ENCODE peak calls at places on chromosomes 4 and X, in eight cellular contexts. O is thyroid gland, S is PC-3, X is ascending aorta, Q is Peyer's patch, J is fibroblast of lung, E is IMR-90, A is psoas muscle. T is an unnamed sample.

GRCh38 chr4:169314906-169315305 is 44.1 kb upstream of the SH3RF1 start:
- DNase-seq in Q (peak; percentile 92), J (peak; percentile 68), O (peak; percentile 93), X (no peak), S (peak; percentile 77), E (peak; percentile 70), A (peak; percentile 51), T (peak; percentile 21)

GRCh38 chr4:113444386-113444785 is 317.2 kb downstream of the CAMK2D start:
- DNase-seq in O (no peak), A (no peak), X (no peak), Q (no peak), S (peak; percentile 55), J (peak; percentile 85), E (peak; percentile 73), T (no peak)

GRCh38 chr4:187558391-187558790 is 437.2 kb upstream of the ZFP42 start:
- DNase-seq in J (no peak), A (no peak), X (no peak), O (no peak), E (peak; percentile 48), S (peak; percentile 51), Q (no peak), T (no peak)

GRCh38 chr4:84681488-84682274 is 98.8 kb downstream of the CDS1 start:
- DNase-seq in J (peak; percentile 74), X (no peak), E (peak; percentile 82), Q (peak; percentile 55), A (no peak), O (no peak), S (peak; percentile 40), T (no peak)

GRCh38 chr4:55730143-55730931 is 89.3 kb upstream of the EXOC1L start:
- DNase-seq in J (no peak), Q (no peak), X (no peak), O (no peak), S (no peak), E (no peak), A (no peak), T (no peak)

GRCh38 chr4:176300036-176300435 is 19.7 kb upstream of the SPCS3 start:
- DNase-seq in X (no peak), O (no peak), E (no peak), S (no peak), J (no peak), A (no peak), Q (no peak), T (no peak)

GRCh38 chrX:41265615-41266014 is 68.3 kb upstream of the DDX3X start:
- DNase-seq in S (no peak), A (no peak), O (no peak), X (no peak), Q (no peak), E (peak; percentile 69), J (peak; percentile 69), T (peak; percentile 64)

GRCh38 chrX:39427492-39428289 is 626.4 kb downstream of the MID1IP1 start:
- DNase-seq in O (no peak), Q (no peak), E (peak; percentile 33), X (no peak), J (peak; percentile 69), S (peak; percentile 15), A (no peak), T (no peak)

GRCh38 chr4:154549894-154550790 is at the start of gene PLRG1:
- DNase-seq in J (peak; percentile 93), A (peak; percentile 98), E (peak; percentile 91), Q (peak; percentile 96), O (peak; percentile 98), X (peak; percentile 84), S (peak; percentile 94), T (peak; percentile 97)

GRCh38 chr4:27350161-27350560 is 489.5 kb downstream of the STIM2 start:
- DNase-seq in X (no peak), Q (no peak), O (no peak), J (no peak), A (no peak), S (peak; percentile 89), E (no peak), T (no peak)

GRCh38 chrX:16643160-16643559 is 6.8 kb upstream of the S100G start:
- DNase-seq in A (no peak), O (no peak), X (no peak), Q (no peak), S (no peak), J (no peak), E (peak; percentile 75), T (no peak)

GRCh38 chr4:131052646-131053045 is 1956.7 kb downstream of the C4orf33 start:
- DNase-seq in X (no peak), S (no peak), A (no peak), O (no peak), J (no peak), Q (no peak), E (no peak), T (no peak)

GRCh38 chr4:93289241-93289640 is 539.3 kb upstream of the ATOH1 start:
- DNase-seq in A (no peak), O (no peak), X (no peak), S (no peak), E (no peak), Q (no peak), J (no peak), T (no peak)

GRCh38 chrX:130097507-130098201 is 12.6 kb downstream of the ELF4 start:
- DNase-seq in X (no peak), S (no peak), Q (peak; percentile 82), J (no peak), O (peak; percentile 44), E (no peak), A (no peak), T (no peak)

GRCh38 chrX:130095249-130095648 is 15.0 kb downstream of the ELF4 start:
- DNase-seq in Q (no peak), A (no peak), J (no peak), X (no peak), E (no peak), S (no peak), O (no peak), T (no peak)

GRCh38 chrX:130094712-130095111 is 15.6 kb downstream of the ELF4 start:
- DNase-seq in A (no peak), J (no peak), E (no peak), X (no peak), O (peak; percentile 22), Q (no peak), S (no peak), T (no peak)

GRCh38 chrX:130091976-130092522 is 18.2 kb downstream of the ELF4 start:
- DNase-seq in X (no peak), Q (peak; percentile 69), S (no peak), E (no peak), J (no peak), O (peak; percentile 35), A (peak; percentile 50), T (no peak)

GRCh38 chrX:130093271-130093670 is 17.0 kb downstream of the ELF4 start:
- DNase-seq in Q (no peak), E (no peak), O (no peak), J (no peak), X (no peak), A (no peak), S (peak; percentile 32), T (no peak)
- H3K4me1 ChIP-seq in Q (peaks cover 8% of the 10 kb centered on the region), E (peaks cover 4% of the 10 kb centered on the region), O (peaks cover 5% of the 10 kb centered on the region), J (no peaks in the 10 kb centered on the region), X (peaks cover 4% of the 10 kb centered on the region), A (no peaks in the 10 kb centered on the region), S (peaks cover 2% of the 10 kb centered on the region), T (no peaks in the 10 kb centered on the region)

DNA sequence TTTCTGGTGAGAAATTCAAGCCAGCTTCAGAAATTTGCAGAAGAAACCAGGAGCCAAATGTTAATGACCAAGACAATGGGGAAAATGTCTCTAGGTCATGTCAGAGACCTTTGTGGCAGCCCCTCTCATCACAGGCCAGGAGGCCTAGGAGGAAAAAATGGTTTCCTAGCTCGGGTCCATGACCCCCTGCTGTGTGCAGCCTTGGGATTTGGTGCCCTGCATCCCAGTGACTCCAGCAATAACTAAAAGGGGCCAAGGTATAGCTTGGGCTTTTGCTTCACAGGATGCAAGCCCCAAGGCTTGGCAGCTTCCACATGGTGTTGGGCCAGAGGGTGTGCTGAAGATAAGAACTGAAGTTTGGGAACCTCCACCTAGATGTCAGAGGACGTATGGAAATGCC is 814.7 kb upstream of the SLIT2 start:
- DNase-seq in O (no peak), X (no peak), J (no peak), Q (no peak), A (no peak), E (no peak), S (no peak), T (no peak)
- TF ChIP-seq CTCF in O (no peak), X (no peak), J (no peak), Q (no peak), A (no peak), E (no peak), S (no peak), T (no peak)

DNA sequence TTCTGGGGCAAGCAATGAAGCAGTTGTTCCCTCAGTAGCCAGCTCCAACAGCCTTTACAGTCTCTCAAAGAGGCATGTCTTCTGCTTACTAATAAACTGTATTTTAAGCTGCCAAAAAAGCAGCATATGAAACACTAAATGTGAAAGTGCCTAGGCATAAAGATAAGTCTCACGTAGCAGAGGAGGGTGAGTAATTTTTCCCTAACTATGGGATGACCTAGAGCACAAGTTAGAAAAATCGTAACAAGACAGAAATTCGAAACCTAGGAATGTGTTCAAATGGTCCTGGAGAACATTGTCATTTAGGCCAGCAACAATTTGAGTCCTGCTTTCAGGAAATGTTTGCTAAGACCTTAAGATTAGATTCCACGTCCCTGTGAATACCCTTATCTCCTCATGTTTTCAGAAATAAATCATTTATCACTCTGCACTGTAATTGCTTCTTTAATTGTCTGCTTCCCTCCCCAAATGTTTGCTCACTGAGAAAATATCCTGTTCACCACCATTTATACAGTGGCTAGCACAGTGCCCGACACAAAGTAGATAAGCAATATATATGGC is 222.2 kb downstream of the KCNIP4 start:
- DNase-seq in A (no peak), S (no peak), Q (no peak), O (no peak), X (no peak), J (peak; percentile 9), E (no peak), T (no peak)
- H3K4me3 ChIP-seq in A (no peak overlapping the region), S (no peak overlapping the region), Q (no peak overlapping the region), O (no peak overlapping the region), X (no peak overlapping the region), J (no peak overlapping the region), E (no peak overlapping the region), T (no peak overlapping the region)

DNA sequence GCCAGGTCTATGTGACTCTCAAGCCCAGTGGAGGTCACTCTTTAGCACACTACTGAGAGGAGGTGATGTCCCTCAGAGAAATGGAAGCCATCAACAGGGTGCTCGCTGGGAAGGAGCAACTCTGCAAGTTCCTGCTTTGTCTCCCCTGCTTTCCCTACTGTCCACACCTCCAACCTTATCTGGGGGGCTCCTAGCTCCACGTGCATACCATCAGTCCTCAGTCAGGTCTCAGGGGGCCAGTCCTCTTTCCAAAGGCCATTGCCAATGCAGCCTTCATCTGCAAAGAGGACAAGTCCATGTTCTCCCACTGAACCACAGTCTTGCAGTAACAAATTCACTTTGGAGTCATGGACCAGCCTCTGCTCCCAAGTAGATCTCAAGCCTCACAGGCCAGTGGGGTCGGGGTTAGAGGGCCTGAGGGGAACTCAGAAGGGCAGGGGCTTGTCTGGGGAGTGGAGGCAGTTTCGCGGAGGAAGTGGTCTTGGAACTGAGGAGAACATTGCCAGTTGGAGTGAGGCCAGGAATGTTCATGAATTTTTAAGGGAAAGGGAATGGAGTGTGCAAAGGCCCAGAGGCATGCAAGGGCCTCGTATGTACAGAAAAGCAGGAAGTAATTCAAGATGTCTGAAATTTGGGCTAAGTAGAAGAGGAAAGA is 9.0 kb downstream of the RTL5 start:
- DNase-seq in X (no peak), Q (no peak), S (no peak), J (no peak), E (no peak), O (no peak), A (no peak), T (no peak)
- H3K4me1 ChIP-seq in X (peaks cover 20% of the 10 kb centered on the region), Q (no peaks in the 10 kb centered on the region), S (peaks cover 23% of the 10 kb centered on the region), J (peaks cover 21% of the 10 kb centered on the region), E (peaks cover 7% of the 10 kb centered on the region), O (peaks cover 20% of the 10 kb centered on the region), A (peaks cover 3% of the 10 kb centered on the region), T (no peaks in the 10 kb centered on the region)